ENCODE peak calls at places on chromosomes 11 and 22, in six cellular contexts. One of them, this sample, is unnamed. For H3K4me1, the result is how much of the 10 kb centered on the place peaks cover.

GRCh38 chr11:8219257-8220021 is 44.2 kb downstream of the LMO1 start:
- DNase-seq in sigmoid colon: no peak
- DNase-seq in suprapubic skin: no peak
- DNase-seq in HCT116: peak
- DNase-seq in esophagus muscularis mucosa: no peak
- DNase-seq in upper lobe of left lung: peak
- DNase-seq in this sample: no peak

GRCh38 chr22:44578115-44578457 is 80.1 kb upstream of the RTL6 start:
- DNase-seq in esophagus muscularis mucosa: no peak
- DNase-seq in suprapubic skin: no peak
- DNase-seq in sigmoid colon: peak
- DNase-seq in upper lobe of left lung: no peak
- DNase-seq in HCT116: no peak
- DNase-seq in this sample: no peak

GRCh38 chr11:95877288-95877687 is 46.6 kb downstream of the MTMR2 start:
- DNase-seq in esophagus muscularis mucosa: no peak
- DNase-seq in HCT116: no peak
- DNase-seq in suprapubic skin: no peak
- DNase-seq in sigmoid colon: no peak
- DNase-seq in upper lobe of left lung: no peak
- DNase-seq in this sample: no peak

GRCh38 chr11:115745041-115745440 is 240.8 kb upstream of the CADM1 start:
- DNase-seq in HCT116: no peak
- DNase-seq in upper lobe of left lung: no peak
- DNase-seq in esophagus muscularis mucosa: no peak
- DNase-seq in suprapubic skin: no peak
- DNase-seq in sigmoid colon: no peak
- DNase-seq in this sample: no peak

GRCh38 chr11:73233704-73234402 is 15.8 kb downstream of the P2RY2 start:
- DNase-seq in upper lobe of left lung: no peak
- DNase-seq in sigmoid colon: peak
- DNase-seq in HCT116: no peak
- DNase-seq in esophagus muscularis mucosa: no peak
- DNase-seq in suprapubic skin: peak
- DNase-seq in this sample: no peak

GRCh38 chr22:39431821-39432251 is 25.0 kb upstream of the MGAT3 start:
- DNase-seq in sigmoid colon: no peak
- DNase-seq in suprapubic skin: no peak
- DNase-seq in HCT116: no peak
- DNase-seq in esophagus muscularis mucosa: no peak
- DNase-seq in upper lobe of left lung: no peak
- DNase-seq in this sample: no peak

GRCh38 chr11:118902336-118903203 is 18.9 kb downstream of the CXCR5 start:
- DNase-seq in HCT116: no peak
- DNase-seq in esophagus muscularis mucosa: no peak
- DNase-seq in sigmoid colon: peak
- DNase-seq in upper lobe of left lung: no peak
- DNase-seq in suprapubic skin: no peak
- DNase-seq in this sample: peak

GRCh38 chr11:17986007-17986710 is 26.7 kb downstream of the SERGEF start:
- DNase-seq in upper lobe of left lung: no peak
- DNase-seq in suprapubic skin: no peak
- DNase-seq in esophagus muscularis mucosa: no peak
- DNase-seq in HCT116: peak
- DNase-seq in sigmoid colon: no peak
- DNase-seq in this sample: no peak

GRCh38 chr11:109597336-109597735 is 175.3 kb downstream of the C11orf87 start:
- DNase-seq in upper lobe of left lung: no peak
- DNase-seq in sigmoid colon: no peak
- DNase-seq in suprapubic skin: no peak
- DNase-seq in HCT116: no peak
- DNase-seq in esophagus muscularis mucosa: no peak
- DNase-seq in this sample: no peak

GRCh38 chr11:112392860-112393259 is 132.2 kb upstream of the PLET1 start:
- DNase-seq in sigmoid colon: no peak
- DNase-seq in esophagus muscularis mucosa: no peak
- DNase-seq in upper lobe of left lung: no peak
- DNase-seq in HCT116: no peak
- DNase-seq in suprapubic skin: no peak
- DNase-seq in this sample: no peak

GRCh38 chr11:69172674-69173073 is 16.9 kb downstream of the SMIM38 start:
- DNase-seq in upper lobe of left lung: no peak
- DNase-seq in esophagus muscularis mucosa: no peak
- DNase-seq in suprapubic skin: no peak
- DNase-seq in HCT116: peak
- DNase-seq in sigmoid colon: no peak
- DNase-seq in this sample: no peak

GRCh38 chr22:45863981-45864751 is 112.8 kb downstream of the WNT7B start:
- DNase-seq in upper lobe of left lung: peak
- DNase-seq in HCT116: peak
- DNase-seq in esophagus muscularis mucosa: peak
- DNase-seq in sigmoid colon: peak
- DNase-seq in suprapubic skin: peak
- DNase-seq in this sample: peak

GRCh38 chr11:60127311-60127811 is 38.9 kb downstream of the MS4A2 start:
- DNase-seq in suprapubic skin: no peak
- DNase-seq in sigmoid colon: no peak
- DNase-seq in upper lobe of left lung: no peak
- DNase-seq in HCT116: no peak
- DNase-seq in esophagus muscularis mucosa: no peak
- DNase-seq in this sample: no peak

GRCh38 chr11:70067591-70068341 is 10.4 kb upstream of the ANO1 start:
- DNase-seq in HCT116: peak
- DNase-seq in upper lobe of left lung: no peak
- DNase-seq in esophagus muscularis mucosa: peak
- DNase-seq in sigmoid colon: peak
- DNase-seq in suprapubic skin: peak
- DNase-seq in this sample: peak

GRCh38 chr11:10725114-10725906 is 25.7 kb upstream of the CTR9 start:
- DNase-seq in sigmoid colon: no peak
- DNase-seq in upper lobe of left lung: no peak
- DNase-seq in esophagus muscularis mucosa: no peak
- DNase-seq in HCT116: peak
- DNase-seq in suprapubic skin: no peak
- DNase-seq in this sample: no peak

GRCh38 chr11:12544986-12545775 is 129.0 kb upstream of the TEAD1 start:
- DNase-seq in HCT116: no peak
- DNase-seq in suprapubic skin: no peak
- DNase-seq in upper lobe of left lung: no peak
- DNase-seq in sigmoid colon: no peak
- DNase-seq in esophagus muscularis mucosa: peak
- DNase-seq in this sample: no peak

GRCh38 chr11:19576903-19577302 is 135.7 kb upstream of the NAV2 start:
- DNase-seq in esophagus muscularis mucosa: no peak
- DNase-seq in HCT116: no peak
- DNase-seq in suprapubic skin: no peak
- DNase-seq in sigmoid colon: no peak
- DNase-seq in upper lobe of left lung: no peak
- DNase-seq in this sample: no peak

GRCh38 chr11:100930185-100930778 is 199.3 kb downstream of the PGR start:
- DNase-seq in HCT116: peak
- DNase-seq in sigmoid colon: no peak
- DNase-seq in upper lobe of left lung: no peak
- DNase-seq in suprapubic skin: no peak
- DNase-seq in esophagus muscularis mucosa: no peak
- DNase-seq in this sample: no peak

DNA sequence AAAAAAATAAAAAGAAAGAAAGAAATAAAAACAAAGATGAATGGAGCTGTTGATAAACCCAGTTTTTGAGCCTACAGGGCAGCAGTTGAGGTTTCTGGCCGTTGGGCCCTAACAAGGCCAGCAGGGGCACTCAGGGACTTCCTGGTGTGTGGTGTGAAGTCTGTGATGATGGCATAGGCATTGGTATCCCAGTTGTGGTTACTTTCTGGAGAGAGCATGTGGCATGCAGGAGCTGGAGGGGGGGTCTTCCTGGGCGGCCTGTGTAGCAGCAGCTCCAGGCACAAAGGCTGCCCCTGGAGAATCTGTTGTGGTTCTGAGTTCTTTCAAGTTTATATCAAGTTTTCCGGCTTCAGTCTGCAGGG is 2.0 kb upstream of the TXNRD2 start:
- DNase-seq in HCT116: no peak
- DNase-seq in suprapubic skin: no peak
- DNase-seq in sigmoid colon: peak
- DNase-seq in upper lobe of left lung: no peak
- DNase-seq in esophagus muscularis mucosa: no peak
- DNase-seq in this sample: no peak
- H3K4me1 ChIP-seq in HCT116: under half
- H3K4me1 ChIP-seq in suprapubic skin: under half
- H3K4me1 ChIP-seq in sigmoid colon: half or more
- H3K4me1 ChIP-seq in upper lobe of left lung: under half
- H3K4me1 ChIP-seq in esophagus muscularis mucosa: under half
- H3K4me1 ChIP-seq in this sample: half or more

GRCh38 chr11:46906596-46906995 is 11.8 kb downstream of the LRP4 start:
- DNase-seq in HCT116: no peak
- DNase-seq in upper lobe of left lung: no peak
- DNase-seq in suprapubic skin: no peak
- DNase-seq in esophagus muscularis mucosa: no peak
- DNase-seq in sigmoid colon: no peak
- DNase-seq in this sample: no peak

GRCh38 chr11:46905806-46906205 is 12.5 kb downstream of the LRP4 start:
- DNase-seq in esophagus muscularis mucosa: no peak
- DNase-seq in suprapubic skin: no peak
- DNase-seq in upper lobe of left lung: no peak
- DNase-seq in HCT116: no peak
- DNase-seq in sigmoid colon: no peak
- DNase-seq in this sample: no peak

GRCh38 chr11:46902694-46903093 is 15.7 kb downstream of the LRP4 start:
- DNase-seq in sigmoid colon: no peak
- DNase-seq in suprapubic skin: no peak
- DNase-seq in HCT116: no peak
- DNase-seq in esophagus muscularis mucosa: no peak
- DNase-seq in upper lobe of left lung: peak
- DNase-seq in this sample: no peak

GRCh38 chr11:46901156-46901555 is 17.2 kb downstream of the LRP4 start:
- DNase-seq in sigmoid colon: no peak
- DNase-seq in upper lobe of left lung: no peak
- DNase-seq in esophagus muscularis mucosa: no peak
- DNase-seq in suprapubic skin: no peak
- DNase-seq in HCT116: no peak
- DNase-seq in this sample: no peak

GRCh38 chr11:46903846-46904245 is 14.5 kb downstream of the LRP4 start:
- DNase-seq in upper lobe of left lung: no peak
- DNase-seq in esophagus muscularis mucosa: no peak
- DNase-seq in sigmoid colon: no peak
- DNase-seq in suprapubic skin: no peak
- DNase-seq in HCT116: no peak
- DNase-seq in this sample: no peak
- TF ChIP-seq POLR2AphosphoS5 in upper lobe of left lung: no peak
- TF ChIP-seq POLR2AphosphoS5 in esophagus muscularis mucosa: no peak
- TF ChIP-seq POLR2AphosphoS5 in sigmoid colon: no peak
- TF ChIP-seq POLR2AphosphoS5 in suprapubic skin: no peak
- TF ChIP-seq POLR2AphosphoS5 in HCT116: no peak
- TF ChIP-seq POLR2AphosphoS5 in this sample: no peak

DNA sequence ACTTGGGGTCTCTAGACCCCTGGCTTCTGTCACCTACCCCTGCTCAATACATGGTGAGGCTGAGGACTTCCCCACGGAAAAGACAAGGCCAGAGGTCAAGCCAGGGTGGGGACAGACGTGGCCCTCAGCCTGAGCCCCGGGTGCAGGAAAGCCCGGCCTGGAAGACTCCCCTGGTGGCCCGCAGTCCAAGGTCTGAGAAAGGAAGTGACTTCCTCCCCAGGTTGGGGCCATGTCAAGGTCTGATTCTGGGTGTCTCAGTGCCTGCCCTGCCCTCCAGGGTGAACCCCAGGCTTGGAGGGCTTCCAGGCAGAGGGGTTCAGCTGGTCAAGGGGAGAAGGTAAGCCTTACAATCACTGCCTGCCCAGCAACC is 3.9 kb downstream of the CTSD start:
- DNase-seq in HCT116: no peak
- DNase-seq in suprapubic skin: no peak
- DNase-seq in sigmoid colon: no peak
- DNase-seq in esophagus muscularis mucosa: no peak
- DNase-seq in upper lobe of left lung: peak
- DNase-seq in this sample: no peak
- H3K4me1 ChIP-seq in HCT116: under half
- H3K4me1 ChIP-seq in suprapubic skin: half or more
- H3K4me1 ChIP-seq in sigmoid colon: half or more
- H3K4me1 ChIP-seq in esophagus muscularis mucosa: half or more
- H3K4me1 ChIP-seq in upper lobe of left lung: half or more
- H3K4me1 ChIP-seq in this sample: half or more

GRCh38 chr22:33538277-33538885 is 381.9 kb downstream of the LARGE1 start:
- DNase-seq in esophagus muscularis mucosa: no peak
- DNase-seq in sigmoid colon: no peak
- DNase-seq in upper lobe of left lung: no peak
- DNase-seq in HCT116: no peak
- DNase-seq in suprapubic skin: no peak
- DNase-seq in this sample: no peak

GRCh38 chr22:33539202-33539901 is 380.9 kb downstream of the LARGE1 start:
- DNase-seq in esophagus muscularis mucosa: no peak
- DNase-seq in sigmoid colon: no peak
- DNase-seq in upper lobe of left lung: no peak
- DNase-seq in suprapubic skin: no peak
- DNase-seq in HCT116: no peak
- DNase-seq in this sample: no peak

GRCh38 chr22:33542722-33543121 is 377.6 kb downstream of the LARGE1 start:
- DNase-seq in sigmoid colon: no peak
- DNase-seq in upper lobe of left lung: no peak
- DNase-seq in esophagus muscularis mucosa: no peak
- DNase-seq in HCT116: no peak
- DNase-seq in suprapubic skin: no peak
- DNase-seq in this sample: no peak

GRCh38 chr22:33542153-33542552 is 378.1 kb downstream of the LARGE1 start:
- DNase-seq in upper lobe of left lung: no peak
- DNase-seq in sigmoid colon: no peak
- DNase-seq in HCT116: no peak
- DNase-seq in esophagus muscularis mucosa: no peak
- DNase-seq in suprapubic skin: no peak
- DNase-seq in this sample: no peak

GRCh38 chr22:33539902-33540751 is 380.1 kb downstream of the LARGE1 start:
- DNase-seq in esophagus muscularis mucosa: no peak
- DNase-seq in suprapubic skin: no peak
- DNase-seq in HCT116: no peak
- DNase-seq in sigmoid colon: peak
- DNase-seq in upper lobe of left lung: peak
- DNase-seq in this sample: no peak
- TF ChIP-seq POLR2AphosphoS5 in esophagus muscularis mucosa: no peak
- TF ChIP-seq POLR2AphosphoS5 in suprapubic skin: no peak
- TF ChIP-seq POLR2AphosphoS5 in HCT116: no peak
- TF ChIP-seq POLR2AphosphoS5 in sigmoid colon: peak
- TF ChIP-seq POLR2AphosphoS5 in upper lobe of left lung: no peak
- TF ChIP-seq POLR2AphosphoS5 in this sample: peak

DNA sequence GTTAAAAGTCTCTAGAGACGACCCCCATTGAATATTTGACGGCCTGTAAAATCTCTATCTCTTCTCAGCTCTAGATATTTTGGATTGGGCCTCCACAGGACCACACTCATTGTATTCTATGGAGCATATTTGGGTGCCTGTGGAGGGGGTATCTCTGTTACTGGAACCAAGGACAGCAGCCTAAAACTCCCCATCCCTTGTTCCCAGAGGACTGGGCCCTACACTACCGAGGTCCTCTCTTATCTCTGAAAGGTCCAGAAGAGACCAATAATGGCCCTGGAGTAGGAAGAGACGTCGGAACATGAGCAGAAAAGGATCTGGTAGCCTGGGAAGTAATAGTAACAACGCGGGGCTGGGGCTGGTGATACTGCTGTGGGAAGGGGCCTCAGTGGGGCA is 542 bp downstream of the HPS4 start:
- DNase-seq in suprapubic skin: no peak
- DNase-seq in upper lobe of left lung: no peak
- DNase-seq in esophagus muscularis mucosa: no peak
- DNase-seq in sigmoid colon: no peak
- DNase-seq in HCT116: no peak
- DNase-seq in this sample: no peak
- H3K4me1 ChIP-seq in suprapubic skin: half or more
- H3K4me1 ChIP-seq in upper lobe of left lung: half or more
- H3K4me1 ChIP-seq in esophagus muscularis mucosa: half or more
- H3K4me1 ChIP-seq in sigmoid colon: half or more
- H3K4me1 ChIP-seq in HCT116: under half
- H3K4me1 ChIP-seq in this sample: half or more

This sample was measured in vagina.